ENCODE peak calls at places on chromosome 21, in five cellular contexts. W is upper lobe of right lung; J is SK-MEL-5; K is activated naive CD4-positive, alpha-beta T cell; P is kidney glomerular epithelial cell. I is an unnamed sample.

GRCh38 chr21:35196128-35196527 is 147.0 kb upstream of the RUNX1 start:
- DNase-seq in W (no peak), J (no peak), K (no peak), P (no peak), I (no peak)

GRCh38 chr21:35138665-35139381 is 89.7 kb upstream of the RUNX1 start:
- DNase-seq in W (no peak), J (peak; percentile 54), K (peak; percentile 14), P (peak; percentile 59), I (no peak)

GRCh38 chr21:44455524-44456206 is 355 bp downstream of the LRRC3 start:
- DNase-seq in W (peak; percentile 85), J (peak; percentile 19), K (no peak), P (no peak), I (peak; percentile 89)

GRCh38 chr21:26966978-26967913 is at the start of gene ADAMTS5:
- DNase-seq in W (peak; percentile 64), J (peak; percentile 5), K (no peak), P (peak; percentile 74), I (peak; percentile 78)

GRCh38 chr21:35259452-35259851 is 210.3 kb upstream of the RUNX1 start:
- DNase-seq in W (no peak), J (no peak), K (no peak), P (no peak), I (no peak)

GRCh38 chr21:41419921-41420862 is 5.8 kb upstream of the MX1 start:
- DNase-seq in W (peak; percentile 92), J (peak; percentile 78), K (peak; percentile 5), P (peak; percentile 69), I (peak; percentile 92)

GRCh38 chr21:45875881-45876280 is 105.7 kb upstream of the COL6A1 start:
- DNase-seq in W (peak; percentile 41), J (no peak), K (no peak), P (no peak), I (peak; percentile 37)

GRCh38 chr21:43733529-43734071 is 14.7 kb downstream of the PDXK start:
- DNase-seq in W (peak; percentile 73), J (no peak), K (no peak), P (peak; percentile 35), I (no peak)

GRCh38 chr21:30839304-30839703 is 9.7 kb upstream of the KRTAP7-1 start:
- DNase-seq in W (no peak), J (peak; percentile 60), K (no peak), P (peak; percentile 30), I (no peak)

GRCh38 chr21:32412998-32413504 is 545 bp downstream of the EVA1C start:
- DNase-seq in W (peak; percentile 80), J (no peak), K (no peak), P (peak; percentile 20), I (peak; percentile 81)

GRCh38 chr21:41771625-41771945 is 4.7 kb upstream of the RIPK4 start:
- DNase-seq in W (no peak), J (no peak), K (no peak), P (no peak), I (no peak)

GRCh38 chr21:25871566-25871965 is 136.8 kb downstream of the GABPA start:
- DNase-seq in W (no peak), J (peak; percentile 37), K (no peak), P (no peak), I (no peak)

GRCh38 chr21:44293551-44294231 is 6.2 kb upstream of the PFKL start:
- DNase-seq in W (no peak), J (no peak), K (no peak), P (no peak), I (no peak)

GRCh38 chr21:32861871-32862270 is 90.3 kb upstream of the PAXBP1 start:
- DNase-seq in W (no peak), J (no peak), K (no peak), P (no peak), I (no peak)

GRCh38 chr21:36695671-36696389 is 3.1 kb upstream of the SIM2 start:
- DNase-seq in W (peak; percentile 62), J (no peak), K (no peak), P (no peak), I (no peak)

GRCh38 chr21:18030248-18030647 is 211.1 kb upstream of the C21orf91 start:
- DNase-seq in W (no peak), J (peak; percentile 4), K (no peak), P (no peak), I (no peak)

GRCh38 chr21:37087188-37087587 is 14.1 kb downstream of the TTC3 start:
- DNase-seq in W (no peak), J (peak; percentile 63), K (no peak), P (no peak), I (no peak)